ENCODE peak calls at places on chromosome 19, in four cellular contexts. I, Q, T and F are unnamed samples.

GRCh38 chr19:28009696-28010095 is 1203.3 kb downstream of the UQCRFS1 start:
- DNase-seq in I (no peak), Q (no peak), T (no peak), F (no peak)

GRCh38 chr19:3389876-3390361 is 23.5 kb downstream of the NFIC start:
- DNase-seq in I (no peak), Q (no peak), T (no peak), F (no peak)

GRCh38 chr19:18208098-18208951 is 4.5 kb upstream of the RAB3A start:
- DNase-seq in I (no peak), Q (no peak), T (peak), F (peak)

GRCh38 chr19:55383789-55384575 is at the start of gene TMEM238:
- DNase-seq in I (no peak), Q (no peak), T (peak), F (no peak)

GRCh38 chr19:52622261-52622660 is 15.9 kb downstream of the ZNF83 start:
- DNase-seq in I (no peak), Q (no peak), T (no peak), F (no peak)

GRCh38 chr19:58318297-58318696 is 8.5 kb upstream of the ZSCAN22 start:
- DNase-seq in I (no peak), Q (no peak), T (no peak), F (no peak)

GRCh38 chr19:42203700-42204099 is 13.8 kb downstream of the DEDD2 start:
- DNase-seq in I (no peak), Q (no peak), T (no peak), F (no peak)

GRCh38 chr19:48751835-48752510 is 468 bp downstream of the FUT1 start:
- DNase-seq in I (no peak), Q (no peak), T (no peak), F (no peak)

GRCh38 chr19:40130013-40130412 is 39.3 kb upstream of the ZNF780A start:
- DNase-seq in I (no peak), Q (no peak), T (no peak), F (no peak)

GRCh38 chr19:48633148-48634035 is 3.8 kb downstream of the DBP start:
- DNase-seq in I (no peak), Q (no peak), T (peak), F (no peak)

GRCh38 chr19:51977346-51977745 is 9.3 kb downstream of the ZNF350 start:
- DNase-seq in I (no peak), Q (no peak), T (peak), F (no peak)

GRCh38 chr19:10706990-10707389 is 5.8 kb downstream of the QTRT1 start:
- DNase-seq in I (no peak), Q (peak), T (no peak), F (no peak)

GRCh38 chr19:1865172-1866010 is 2.0 kb upstream of the KLF16 start:
- DNase-seq in I (no peak), Q (no peak), T (no peak), F (no peak)
- TF ChIP-seq FOXK2 in I (no peak), Q (no peak), T (no peak), F (no peak)

GRCh38 chr19:31263317-31263716 is 85.9 kb downstream of the TSHZ3 start:
- DNase-seq in I (no peak), Q (no peak), T (no peak), F (no peak)
- TF ChIP-seq FOXK2 in I (no peak), Q (no peak), T (no peak), F (no peak)

DNA sequence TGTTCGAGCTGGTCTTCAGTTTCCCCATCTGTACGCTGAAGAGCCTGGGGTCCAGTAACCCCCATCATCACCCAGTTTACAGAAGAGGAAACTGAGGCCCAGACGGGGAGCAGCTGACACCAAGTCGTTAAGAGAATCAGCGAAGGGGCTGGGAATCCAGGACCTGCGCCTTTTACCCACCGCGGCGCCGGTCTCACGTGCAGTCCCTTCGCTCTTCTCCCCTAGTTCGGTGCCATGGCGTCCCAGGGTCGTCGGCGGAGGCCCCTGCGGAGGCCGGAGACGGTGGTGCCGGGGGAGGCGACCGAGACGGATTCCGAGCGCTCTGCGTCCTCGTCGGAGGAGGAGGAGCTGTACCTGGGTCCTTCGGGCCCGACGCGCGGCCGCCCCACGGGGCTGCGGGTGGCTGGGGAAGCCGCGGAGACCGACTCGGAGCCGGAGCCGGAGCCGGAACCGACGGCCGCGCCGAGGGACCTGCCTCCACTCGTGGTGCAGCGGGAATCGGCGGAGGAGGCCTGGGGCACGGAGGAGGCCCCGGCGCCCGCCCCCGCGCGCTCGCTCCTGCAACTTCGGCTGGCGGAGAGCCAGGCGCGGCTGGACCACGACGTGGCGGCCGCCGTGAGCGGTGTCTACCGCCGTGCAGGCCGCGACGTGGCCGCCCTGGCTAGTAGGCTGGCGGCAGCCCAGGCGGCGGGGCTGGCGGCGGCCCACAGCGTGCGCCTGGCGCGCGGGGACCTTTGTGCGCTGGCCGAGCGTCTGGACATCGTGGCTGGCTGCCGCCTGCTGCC is 671 bp downstream of the BLOC1S3 start:
- DNase-seq in I (no peak), Q (no peak), T (peak), F (peak)
- TF ChIP-seq FOXK2 in I (no peak), Q (no peak), T (no peak), F (no peak)

GRCh38 chr19:5827342-5827890 is 12.1 kb downstream of the FUT6 start:
- DNase-seq in I (no peak), Q (no peak), T (no peak), F (no peak)
- TF ChIP-seq FOXK2 in I (no peak), Q (no peak), T (no peak), F (no peak)

GRCh38 chr19:33245948-33246728 is 20.5 kb upstream of the SLC7A10 start:
- DNase-seq in I (no peak), Q (no peak), T (peak), F (no peak)
- TF ChIP-seq FOXK2 in I (no peak), Q (no peak), T (no peak), F (no peak)

DNA sequence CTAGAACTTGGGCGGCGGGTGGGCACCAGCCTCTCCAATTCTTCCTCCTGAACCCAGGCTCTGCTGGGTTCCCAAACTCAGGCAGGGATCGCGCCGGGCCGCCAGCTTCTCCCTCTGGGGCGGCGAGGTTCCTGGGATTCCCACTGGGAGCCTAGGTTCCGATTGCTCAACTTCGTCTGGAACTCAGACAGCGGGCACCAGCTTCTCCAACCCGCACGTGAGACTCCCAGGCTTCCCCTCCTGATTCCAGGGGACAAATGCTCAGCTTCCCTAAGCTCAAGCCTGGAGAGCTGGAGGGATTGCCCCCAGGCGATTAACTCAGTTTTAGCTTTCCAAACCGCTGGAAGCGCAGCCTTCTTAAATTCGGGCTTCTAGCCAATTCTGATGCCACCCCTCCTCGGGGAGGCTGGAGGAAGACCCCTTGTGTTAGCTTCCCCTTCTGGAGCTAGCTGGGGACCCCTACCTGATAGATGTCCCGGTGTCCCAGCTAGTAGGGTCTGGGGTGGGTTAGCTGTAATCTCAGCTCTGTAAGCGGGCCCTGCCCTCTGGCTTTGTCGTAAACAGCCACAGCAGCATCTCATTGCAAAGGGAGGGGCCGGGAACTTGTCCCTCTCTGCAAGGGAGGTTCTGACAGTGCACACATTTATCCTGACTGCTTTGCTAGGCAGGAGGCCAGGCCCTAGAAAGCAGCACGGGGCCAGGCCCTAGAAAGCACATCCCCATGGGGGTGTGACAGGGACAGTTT is 671 bp downstream of the MCOLN1 start:
- DNase-seq in I (no peak), Q (peak), T (no peak), F (no peak)
- TF ChIP-seq FOXK2 in I (no peak), Q (no peak), T (no peak), F (no peak)

GRCh38 chr19:6113616-6114188 is 3.4 kb upstream of the RFX2 start:
- DNase-seq in I (no peak), Q (no peak), T (peak), F (no peak)
- TF ChIP-seq FOXK2 in I (no peak), Q (no peak), T (no peak), F (no peak)

GRCh38 chr19:13905634-13906524 is at the start of the genes BRME1 and CC2D1A:
- DNase-seq in I (peak), Q (peak), T (peak), F (peak)

GRCh38 chr19:13899393-13899792 is 6.5 kb downstream of the BRME1 start:
- DNase-seq in I (no peak), Q (peak), T (no peak), F (no peak)

GRCh38 chr19:13899912-13900584 is 5.9 kb downstream of the BRME1 start:
- DNase-seq in I (no peak), Q (no peak), T (no peak), F (no peak)

GRCh38 chr19:13906525-13906904 is 514 bp downstream of the CC2D1A start:
- DNase-seq in I (no peak), Q (peak), T (peak), F (no peak)

DNA sequence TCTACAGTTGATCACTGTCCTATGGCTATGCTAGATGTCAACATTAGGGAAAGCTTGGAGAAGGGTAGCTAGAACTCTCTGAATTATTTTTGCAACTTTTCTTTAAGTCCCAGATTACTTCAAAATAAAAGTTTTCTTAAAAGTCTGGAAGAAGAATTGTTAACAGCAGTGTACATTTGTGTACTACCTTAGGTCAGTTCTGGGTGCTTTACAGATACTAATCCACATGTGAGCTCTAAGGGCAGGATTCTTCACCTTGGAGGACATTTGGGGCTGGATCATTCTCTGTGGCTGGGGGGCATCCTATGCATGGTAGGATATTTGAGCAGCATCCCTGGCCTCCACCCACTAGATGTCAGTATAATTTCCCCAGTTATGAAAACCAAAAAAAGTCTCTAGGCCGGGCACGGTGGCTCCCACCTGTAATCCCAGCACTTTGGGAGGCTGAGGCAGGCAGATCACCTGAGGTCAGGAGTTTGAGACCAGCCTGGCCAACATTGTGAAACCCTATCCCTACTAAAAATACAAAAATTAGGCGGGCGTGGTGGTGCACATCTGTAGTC is 2.8 kb downstream of the BRME1 start:
- DNase-seq in I (no peak), Q (no peak), T (peak), F (no peak)
- TF ChIP-seq FOXK2 in I (no peak), Q (no peak), T (no peak), F (no peak)

DNA sequence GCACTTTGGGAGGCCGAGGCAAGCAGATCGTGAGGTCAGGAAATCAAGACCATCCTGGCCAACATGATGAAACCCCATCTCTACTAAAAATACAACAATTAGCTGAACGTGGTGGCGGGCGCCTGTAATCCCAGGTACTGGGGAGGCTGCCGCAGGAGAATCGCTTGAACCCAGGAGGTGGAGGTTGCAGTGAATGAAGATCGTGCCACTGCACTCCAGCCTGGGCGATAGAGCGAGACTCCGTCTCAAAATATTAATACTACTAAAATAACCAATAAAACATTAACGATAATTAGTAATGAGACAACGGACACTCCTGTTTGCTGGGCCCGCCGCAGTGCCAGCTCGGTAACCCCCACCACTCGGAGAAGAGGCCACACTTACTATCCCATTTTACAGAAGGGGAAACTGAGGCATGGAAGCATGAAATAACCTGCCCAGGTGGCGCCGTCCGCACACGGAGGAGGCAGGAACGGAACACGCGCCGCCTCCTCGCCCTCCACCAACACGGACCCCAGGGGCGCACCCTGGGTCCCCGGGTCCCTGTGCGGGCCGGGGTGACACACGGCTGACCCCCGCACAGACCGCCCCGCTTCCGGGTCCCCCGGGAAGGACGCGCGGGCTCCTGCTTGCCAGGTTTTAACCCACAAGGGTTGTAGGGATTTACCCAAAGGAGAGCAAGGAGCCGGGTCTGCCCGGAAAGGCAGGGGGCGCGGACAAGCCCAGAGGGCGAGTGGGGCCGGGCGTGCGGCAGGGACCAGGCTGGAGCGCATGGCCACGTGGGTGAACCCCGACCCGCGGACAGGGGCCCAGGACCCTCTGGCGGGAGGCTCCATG is 1.6 kb downstream of the R3HDM4 start:
- DNase-seq in I (no peak), Q (no peak), T (no peak), F (no peak)
- TF ChIP-seq FOXK2 in I (no peak), Q (no peak), T (no peak), F (no peak)

GRCh38 chr19:47110521-47111080 is 3.0 kb downstream of the ZC3H4 start:
- DNase-seq in I (no peak), Q (no peak), T (peak), F (peak)
- TF ChIP-seq FOXK2 in I (no peak), Q (no peak), T (no peak), F (no peak)